ENCODE peak calls at places on chromosome 2, in four cellular contexts. T, Q, H and R are unnamed samples.

GRCh38 chr2:155703048-155703447 is 629.5 kb downstream of the NR4A2 start:
- DNase-seq in Q (no peak), T (no peak), H (no peak), R (no peak)

GRCh38 chr2:45855374-45855773 is 203.9 kb downstream of the PRKCE start:
- DNase-seq in Q (no peak), T (no peak), H (peak; percentile 30), R (no peak)

GRCh38 chr2:200814276-200814815 is 2.6 kb downstream of the BZW1 start:
- DNase-seq in H (peak; percentile 23), T (no peak), Q (no peak), R (no peak)

GRCh38 chr2:111030271-111030891 is 90.3 kb upstream of the BCL2L11 start:
- DNase-seq in T (no peak), Q (no peak), H (no peak), R (no peak)

GRCh38 chr2:795245-796041 is 118.2 kb upstream of the TMEM18 start:
- DNase-seq in T (no peak), H (no peak), Q (no peak), R (no peak)

GRCh38 chr2:167271941-167272340 is 383.7 kb downstream of the XIRP2 start:
- DNase-seq in T (peak; percentile 10), Q (peak; percentile 4), H (peak; percentile 4), R (no peak)

GRCh38 chr2:113918229-113918628 is 28.3 kb downstream of the ACTR3 start:
- DNase-seq in Q (no peak), H (no peak), T (no peak), R (no peak)

GRCh38 chr2:65548571-65549261 is 116.3 kb upstream of the SPRED2 start:
- DNase-seq in T (no peak), Q (peak; percentile 33), H (peak; percentile 58), R (no peak)

GRCh38 chr2:61878756-61879155 is 9.7 kb downstream of the CCT4 start:
- DNase-seq in H (no peak), T (no peak), Q (no peak), R (no peak)

GRCh38 chr2:63047534-63048281 is 2.9 kb upstream of the OTX1 start:
- DNase-seq in Q (no peak), T (no peak), H (no peak), R (no peak)

GRCh38 chr2:50097118-50097517 is 934.8 kb downstream of the NRXN1 start:
- DNase-seq in T (no peak), H (no peak), Q (no peak), R (no peak)

GRCh38 chr2:45922577-45922988 is 271.1 kb downstream of the PRKCE start:
- DNase-seq in T (peak; percentile 48), H (no peak), Q (peak; percentile 65), R (no peak)

GRCh38 chr2:226077031-226077430 is 677.5 kb downstream of the NYAP2 start:
- DNase-seq in H (peak; percentile 58), T (no peak), Q (no peak), R (no peak)

GRCh38 chr2:226074391-226074790 is 674.9 kb downstream of the NYAP2 start:
- DNase-seq in H (no peak), Q (no peak), T (peak; percentile 45), R (no peak)

GRCh38 chr2:226078656-226079055 is 679.1 kb downstream of the NYAP2 start:
- DNase-seq in Q (no peak), T (peak; percentile 25), H (peak; percentile 17), R (no peak)

GRCh38 chr2:226077841-226078240 is 678.3 kb downstream of the NYAP2 start:
- DNase-seq in Q (no peak), T (no peak), H (no peak), R (no peak)

DNA sequence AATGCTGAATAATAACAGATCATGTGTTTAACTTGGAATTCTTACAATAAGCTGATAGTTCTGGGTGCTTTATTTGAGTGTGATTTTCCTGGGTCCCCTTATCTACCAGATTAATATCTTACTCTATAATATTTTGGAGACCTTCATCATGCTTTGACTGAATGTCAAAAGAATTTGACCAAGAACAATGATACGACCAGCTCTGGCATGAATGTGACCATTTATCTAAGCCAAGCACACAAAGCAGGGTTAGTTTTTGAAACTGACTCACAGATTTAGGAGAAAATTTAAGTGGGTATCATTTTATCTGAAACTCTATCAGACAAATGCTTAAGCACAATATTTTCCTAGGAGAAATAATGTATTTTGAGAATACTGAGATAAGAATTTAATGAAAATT is 677.0 kb downstream of the NYAP2 start:
- DNase-seq in Q (peak; percentile 18), T (no peak), H (peak; percentile 13), R (no peak)
- H3K9ac ChIP-seq in Q (no peak overlapping the region), T (no peak overlapping the region), H (no peak overlapping the region), R (no peak overlapping the region)

GRCh38 chr2:33023732-33024301 is 77.1 kb downstream of the LTBP1 start:
- DNase-seq in Q (peak; percentile 52), H (peak; percentile 17), T (no peak), R (no peak)
- H3K9ac ChIP-seq in Q (peak overlapping the region; percentile 4), H (no peak overlapping the region), T (no peak overlapping the region), R (peak overlapping the region; percentile 70)

GRCh38 chr2:20211860-20212458 is 13.0 kb downstream of the SDC1 start:
- DNase-seq in T (no peak), H (no peak), Q (no peak), R (no peak)

GRCh38 chr2:20213651-20214565 is 11.0 kb downstream of the SDC1 start:
- DNase-seq in T (no peak), Q (no peak), H (no peak), R (no peak)

GRCh38 chr2:20211420-20211819 is 13.5 kb downstream of the SDC1 start:
- DNase-seq in H (no peak), T (no peak), Q (no peak), R (no peak)

GRCh38 chr2:20212871-20213503 is 11.9 kb downstream of the SDC1 start:
- DNase-seq in Q (no peak), T (peak; percentile 63), H (no peak), R (peak; percentile 9)

GRCh38 chr2:20212459-20212870 is 12.5 kb downstream of the SDC1 start:
- DNase-seq in H (no peak), T (no peak), Q (peak; percentile 29), R (peak; percentile 31)
- H3K9ac ChIP-seq in H (no peak overlapping the region), T (no peak overlapping the region), Q (peak overlapping the region; percentile 48), R (no peak overlapping the region)

GRCh38 chr2:26529406-26530070 is 51.6 kb upstream of the OTOF start:
- DNase-seq in T (no peak), Q (peak; percentile 13), H (no peak), R (no peak)
- H3K9ac ChIP-seq in T (no peak overlapping the region), Q (peak overlapping the region; percentile 66), H (no peak overlapping the region), R (no peak overlapping the region)

GRCh38 chr2:128732976-128733431 is 414.3 kb upstream of the HS6ST1 start:
- DNase-seq in Q (peak; percentile 75), H (peak; percentile 97), T (no peak), R (no peak)

GRCh38 chr2:128734521-128735295 is 416.0 kb upstream of the HS6ST1 start:
- DNase-seq in T (no peak), H (no peak), Q (peak; percentile 47), R (peak; percentile 6)

GRCh38 chr2:128733450-128733849 is 414.8 kb upstream of the HS6ST1 start:
- DNase-seq in Q (no peak), T (no peak), H (no peak), R (no peak)

GRCh38 chr2:128729051-128729450 is 410.4 kb upstream of the HS6ST1 start:
- DNase-seq in T (no peak), Q (no peak), H (no peak), R (no peak)

GRCh38 chr2:128731994-128732650 is 413.5 kb upstream of the HS6ST1 start:
- DNase-seq in Q (no peak), T (no peak), H (no peak), R (no peak)
- H3K9ac ChIP-seq in Q (no peak overlapping the region), T (no peak overlapping the region), H (no peak overlapping the region), R (no peak overlapping the region)

GRCh38 chr2:85886585-85886984 is 2.2 kb downstream of the ST3GAL5 start:
- DNase-seq in T (peak; percentile 56), Q (peak; percentile 98), H (peak; percentile 99), R (peak; percentile 75)
- H3K9ac ChIP-seq in T (no peak overlapping the region), Q (peak overlapping the region; percentile 76), H (peak overlapping the region; percentile 79), R (no peak overlapping the region)

GRCh38 chr2:102137138-102137537 is 5.4 kb upstream of the IL1R1 start:
- DNase-seq in T (no peak), Q (no peak), H (peak; percentile 33), R (no peak)
- H3K9ac ChIP-seq in T (no peak overlapping the region), Q (no peak overlapping the region), H (no peak overlapping the region), R (no peak overlapping the region)